ENCODE peak calls at places on chromosomes 11 and 22, in seven cellular contexts. A is memory B cell; K is smooth muscle cell of the brain vasculature; P is CD8-positive, alpha-beta T cell; Y is HT1080; X is stimulated activated CD4-positive, alpha-beta T cell treated with anti-CD3 and anti-CD28 coated beads, TNF-alpha, amount 100 ng/mL, for 48 hours; O is A549. J is an unnamed sample.

GRCh38 chr11:94866231-94866827 is 98.2 kb downstream of the AMOTL1 start:
- DNase-seq in K (no peak), P (no peak), X (no peak), Y (no peak), O (no peak), A (no peak), J (no peak)

GRCh38 chr11:102347526-102348331 is 715 bp downstream of the BIRC2 start:
- DNase-seq in P (no peak), A (no peak), X (no peak), K (no peak), Y (peak; percentile 44), O (no peak), J (peak; percentile 41)

GRCh38 chr11:61785837-61786402 is 6.5 kb downstream of the TMEM258 start:
- DNase-seq in P (no peak), K (no peak), O (no peak), Y (no peak), X (no peak), A (no peak), J (no peak)

GRCh38 chr11:73860202-73860601 is 16.4 kb downstream of the COA4 start:
- DNase-seq in X (no peak), O (no peak), A (no peak), K (no peak), Y (no peak), P (no peak), J (no peak)

GRCh38 chr11:76025068-76025467 is 181.2 kb downstream of the WNT11 start:
- DNase-seq in Y (peak; percentile 57), P (no peak), K (no peak), X (no peak), A (no peak), O (no peak), J (no peak)

GRCh38 chr11:32426819-32427615 is 8.3 kb downstream of the WT1 start:
- DNase-seq in O (no peak), P (no peak), A (no peak), K (no peak), Y (no peak), X (no peak), J (no peak)

GRCh38 chr22:49856343-49856742 is 2.7 kb downstream of the ZBED4 start:
- DNase-seq in O (no peak), P (no peak), A (no peak), Y (no peak), X (no peak), K (no peak), J (no peak)

GRCh38 chr11:78380615-78381029 is 37.0 kb downstream of the GAB2 start:
- DNase-seq in P (no peak), A (no peak), O (no peak), K (no peak), Y (no peak), X (no peak), J (no peak)

GRCh38 chr11:119094816-119095065 is 6.9 kb downstream of the DPAGT1 start:
- DNase-seq in O (no peak), K (no peak), X (peak; percentile 40), Y (no peak), A (no peak), P (no peak), J (no peak)

GRCh38 chr22:28414017-28414416 is 265.6 kb downstream of the TTC28 start:
- DNase-seq in K (no peak), P (no peak), A (no peak), X (no peak), O (no peak), Y (no peak), J (peak; percentile 43)

GRCh38 chr11:91067666-91068065 is 844.8 kb upstream of the CHORDC1 start:
- DNase-seq in A (no peak), X (no peak), Y (no peak), O (no peak), K (no peak), P (no peak), J (no peak)

GRCh38 chr11:35236667-35237003 is 97.7 kb downstream of the CD44 start:
- DNase-seq in O (no peak), K (no peak), P (no peak), X (no peak), A (no peak), Y (peak; percentile 77), J (no peak)

GRCh38 chr11:81255905-81256304 is 1477.8 kb downstream of the FAM181B start:
- DNase-seq in K (no peak), X (no peak), O (no peak), Y (no peak), A (no peak), P (no peak), J (no peak)

GRCh38 chr11:45620243-45620642 is 45.2 kb downstream of the CHST1 start:
- DNase-seq in O (no peak), K (no peak), X (no peak), P (no peak), A (no peak), Y (no peak), J (no peak)

GRCh38 chr22:28670153-28670552 is 9.5 kb downstream of the TTC28 start:
- DNase-seq in P (no peak), Y (no peak), K (no peak), A (no peak), O (no peak), X (no peak), J (no peak)

GRCh38 chr11:36774603-36775002 is 176.6 kb upstream of the RAG2 start:
- DNase-seq in K (no peak), Y (peak; percentile 72), X (no peak), O (no peak), P (no peak), A (no peak), J (no peak)

J was measured in dermis microvascular lymphatic vessel endothelial cell.